ENCODE peak calls at places on chromosomes 6 and 20, in ten cellular contexts. G is H7, M is MM.1S, E is IMR-90, R is heart left ventricle, F is adrenal gland, A is adipocyte, C is uterus, B is AG04450, W is bronchial epithelial cell. J is an unnamed sample.

GRCh38 chr6:11785449-11785951 is 6.9 kb upstream of the ADTRP start:
- DNase-seq in B (no peak), G (no peak), C (no peak), A (no peak), E (no peak), R (no peak), W (peak; percentile 82), M (no peak), F (no peak), J (no peak)

GRCh38 chr6:10418862-10419748 is 4.2 kb upstream of the TFAP2A start:
- DNase-seq in B (no peak), G (peak; percentile 92), C (no peak), F (no peak), W (peak; percentile 82), R (no peak), E (peak; percentile 47), M (no peak), A (no peak), J (no peak)

GRCh38 chr20:20362774-20363435 is 5.0 kb upstream of the INSM1 start:
- DNase-seq in R (no peak), E (no peak), M (no peak), B (no peak), G (peak; percentile 62), W (no peak), F (no peak), C (no peak), A (no peak), J (no peak)

GRCh38 chr6:21102624-21103023 is 490.9 kb upstream of the SOX4 start:
- DNase-seq in C (no peak), A (no peak), M (no peak), R (no peak), G (no peak), F (no peak), B (no peak), W (peak; percentile 46), E (no peak), J (no peak)

GRCh38 chr6:29345380-29345779 is 23.3 kb downstream of the OR5V1 start:
- DNase-seq in B (no peak), F (no peak), G (no peak), R (no peak), M (no peak), A (no peak), E (no peak), C (no peak), W (no peak), J (no peak)

GRCh38 chr20:11366660-11367059 is 551.0 kb upstream of the BTBD3 start:
- DNase-seq in B (peak; percentile 75), C (no peak), W (no peak), G (no peak), M (no peak), A (no peak), F (no peak), E (peak; percentile 96), R (no peak), J (no peak)

GRCh38 chr6:38371312-38371672 is 268.4 kb downstream of the BTBD9 start:
- DNase-seq in F (peak; percentile 67), C (peak; percentile 36), G (no peak), B (no peak), A (no peak), W (no peak), R (no peak), M (no peak), E (no peak), J (peak; percentile 56)

GRCh38 chr20:30485331-30486102 is 771.9 kb upstream of the DEFB115 start:
- DNase-seq in W (no peak), G (peak; percentile 29), E (no peak), F (no peak), B (no peak), M (no peak), A (no peak), R (peak; percentile 12), C (no peak), J (no peak)

GRCh38 chr20:11373391-11373790 is 544.3 kb upstream of the BTBD3 start:
- DNase-seq in C (peak; percentile 71), A (no peak), B (no peak), M (no peak), E (no peak), R (no peak), W (no peak), F (no peak), G (no peak), J (peak; percentile 68)

GRCh38 chr6:167408235-167408869 is 83.5 kb downstream of the TTLL2 start:
- DNase-seq in C (no peak), E (no peak), M (no peak), A (no peak), F (no peak), B (no peak), W (no peak), G (no peak), R (no peak), J (no peak)

GRCh38 chr20:35012227-35013069 is 56.8 kb downstream of the MYH7B start:
- DNase-seq in B (no peak), R (no peak), E (no peak), W (no peak), F (peak; percentile 56), G (no peak), M (no peak), A (peak; percentile 19), C (peak; percentile 58), J (peak; percentile 29)

GRCh38 chr20:45926731-45927070 is 7.8 kb upstream of the PCIF1 start:
- DNase-seq in F (no peak), C (no peak), G (no peak), B (no peak), E (no peak), R (no peak), A (no peak), W (no peak), M (no peak), J (no peak)

GRCh38 chr6:143555071-143555492 is 43.6 kb upstream of the FUCA2 start:
- DNase-seq in F (no peak), R (no peak), C (no peak), W (no peak), M (no peak), A (no peak), E (no peak), B (no peak), G (no peak), J (no peak)
- H3K4me3 ChIP-seq in F (no peak overlapping the region), R (no peak overlapping the region), C (no peak overlapping the region), W (no peak overlapping the region), M (no peak overlapping the region), A (no peak overlapping the region), E (no peak overlapping the region), B (no peak overlapping the region), G (no peak overlapping the region), J (no peak overlapping the region)

GRCh38 chr6:401994-402640 is 10.6 kb downstream of the IRF4 start:
- DNase-seq in G (no peak), B (no peak), A (no peak), F (no peak), M (no peak), C (no peak), R (no peak), W (no peak), E (no peak), J (no peak)

GRCh38 chr6:399785-400517 is 8.4 kb downstream of the IRF4 start:
- DNase-seq in R (no peak), B (no peak), A (no peak), M (peak; percentile 95), G (no peak), W (no peak), E (no peak), C (no peak), F (no peak), J (no peak)

GRCh38 chr6:401239-401993 is 9.9 kb downstream of the IRF4 start:
- DNase-seq in W (no peak), C (no peak), E (no peak), B (no peak), R (no peak), F (no peak), M (no peak), A (no peak), G (no peak), J (no peak)

GRCh38 chr6:398558-399078 is 7.1 kb downstream of the IRF4 start:
- DNase-seq in F (no peak), E (no peak), A (no peak), W (no peak), R (no peak), C (no peak), M (no peak), B (no peak), G (no peak), J (no peak)

DNA sequence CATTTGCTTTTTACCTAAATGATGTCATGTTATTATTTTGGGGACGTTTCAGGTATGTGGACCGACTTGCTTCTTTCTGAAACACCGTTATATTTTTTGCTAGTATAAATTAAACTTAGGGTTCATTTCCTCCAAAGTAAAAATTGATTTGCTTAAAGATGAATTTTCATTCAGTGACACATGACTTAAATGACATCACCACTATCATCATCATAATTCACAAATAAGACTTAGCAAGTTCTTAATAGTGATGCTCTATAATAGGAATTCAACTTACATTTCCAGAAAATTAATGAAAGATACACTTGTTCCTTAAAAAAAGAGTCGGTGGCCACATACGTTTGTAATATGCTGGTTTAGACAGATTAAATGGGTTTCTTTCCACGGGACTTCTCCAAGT is 9.3 kb downstream of the IRF4 start:
- DNase-seq in R (no peak), F (no peak), B (no peak), M (no peak), E (no peak), C (no peak), G (no peak), W (no peak), A (no peak), J (no peak)
- H3K4me3 ChIP-seq in R (no peak overlapping the region), F (no peak overlapping the region), B (no peak overlapping the region), M (peak overlapping the region; percentile 3), E (no peak overlapping the region), C (no peak overlapping the region), G (no peak overlapping the region), W (no peak overlapping the region), A (no peak overlapping the region), J (no peak overlapping the region)

DNA sequence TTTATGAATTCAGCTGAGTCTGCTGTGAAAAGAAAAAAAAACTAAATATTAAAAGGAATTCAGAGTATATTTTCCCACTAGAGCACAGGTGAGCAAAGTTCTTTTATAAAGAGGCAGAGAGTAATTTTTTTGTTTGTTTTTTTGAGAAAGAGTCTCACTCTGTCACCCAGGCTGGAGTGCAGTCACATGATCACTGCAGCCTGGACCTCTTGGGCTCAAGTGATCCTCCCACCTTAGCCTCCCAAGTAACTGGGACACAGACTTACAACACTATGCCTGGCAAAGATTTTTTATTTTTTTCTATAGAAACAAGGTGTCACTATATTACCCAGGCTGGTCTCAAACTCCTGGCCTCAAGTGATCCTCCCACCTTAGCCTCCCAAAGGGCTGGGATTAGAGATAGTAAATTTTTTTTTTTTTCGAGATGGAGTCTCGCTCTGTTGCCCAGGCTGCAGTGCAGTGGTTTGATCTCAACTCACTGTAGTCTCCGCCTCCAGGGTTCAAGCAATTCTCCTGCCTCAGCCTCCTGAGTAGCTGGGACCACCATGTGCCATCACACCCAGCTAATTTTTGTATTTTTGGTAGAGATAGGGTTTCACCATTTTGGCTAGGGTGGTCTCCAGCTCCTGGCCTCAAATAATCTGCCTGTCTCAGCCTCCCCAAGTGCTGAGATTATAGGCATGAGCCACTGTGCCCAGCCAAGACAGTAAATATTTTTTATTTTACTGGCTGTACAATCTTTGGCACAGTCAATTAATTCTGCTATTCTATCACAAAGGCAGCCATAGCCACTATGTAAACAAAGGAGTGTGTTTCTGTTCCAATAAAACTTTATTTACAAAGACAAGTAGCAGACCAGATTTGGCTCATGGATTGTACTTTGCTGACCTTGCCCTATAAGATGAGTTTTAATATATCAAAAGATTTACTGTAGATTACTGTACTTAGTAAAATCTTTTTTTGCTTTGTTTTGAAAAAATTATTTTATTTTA is 14.5 kb upstream of the B4GALT5 start:
- DNase-seq in C (no peak), R (no peak), A (no peak), E (no peak), F (no peak), M (no peak), B (no peak), W (no peak), G (no peak), J (no peak)
- H3K4me3 ChIP-seq in C (no peak overlapping the region), R (no peak overlapping the region), A (no peak overlapping the region), E (no peak overlapping the region), F (no peak overlapping the region), M (no peak overlapping the region), B (no peak overlapping the region), W (no peak overlapping the region), G (no peak overlapping the region), J (no peak overlapping the region)

GRCh38 chr6:85458184-85458583 is 8.3 kb downstream of the NT5E start:
- DNase-seq in F (no peak), A (no peak), G (peak; percentile 24), M (no peak), C (no peak), B (no peak), R (no peak), E (no peak), W (no peak), J (no peak)
- H3K4me3 ChIP-seq in F (no peak overlapping the region), A (no peak overlapping the region), G (no peak overlapping the region), M (no peak overlapping the region), C (no peak overlapping the region), B (no peak overlapping the region), R (no peak overlapping the region), E (no peak overlapping the region), W (no peak overlapping the region), J (no peak overlapping the region)